ENCODE peak calls at places on chromosomes 11 and 22, in eight cellular contexts. N is uterus; Y is testis; B is tibial artery; S is DND-41; Z is cardiac muscle cell; L is coronary artery; M is activated CD8-positive, alpha-beta T cell treated with anti-CD3 and anti-CD28 coated beads for 36 hours. R is an unnamed sample.

GRCh38 chr11:76339217-76339616 is 41.7 kb downstream of the THAP12 start:
- DNase-seq in Z (no peak), M (no peak), S (no peak), Y (peak), B (peak), N (peak), L (no peak), R (no peak)

GRCh38 chr11:84022695-84023094 is 736.5 kb upstream of the CCDC90B start:
- DNase-seq in Y (no peak), M (no peak), N (no peak), L (no peak), B (no peak), Z (no peak), S (no peak), R (no peak)

GRCh38 chr11:23555085-23555484 is 694.8 kb upstream of the CCDC179 start:
- DNase-seq in Z (no peak), N (no peak), S (no peak), L (no peak), M (no peak), Y (no peak), B (no peak), R (no peak)

GRCh38 chr22:41445171-41446056 is 1.2 kb downstream of the TOB2 start:
- DNase-seq in Z (peak), M (peak), Y (peak), S (peak), L (no peak), B (no peak), N (peak), R (peak)

GRCh38 chr11:69372589-69373250 is 78.8 kb downstream of the MYEOV start:
- DNase-seq in B (peak), N (no peak), Y (peak), M (no peak), Z (no peak), L (peak), S (no peak), R (no peak)

GRCh38 chr22:17891427-17892167 is 117.3 kb upstream of the BID start:
- DNase-seq in B (peak), Y (no peak), Z (peak), M (peak), S (no peak), N (no peak), L (no peak), R (no peak)

GRCh38 chr11:8068605-8069221 is 12.3 kb upstream of the TUB start:
- DNase-seq in L (peak), Z (peak), N (peak), Y (peak), M (no peak), B (peak), S (no peak), R (no peak)

GRCh38 chr11:130278151-130278550 is 36.6 kb downstream of the ZBTB44 start:
- DNase-seq in M (no peak), B (no peak), S (no peak), Z (no peak), N (no peak), Y (no peak), L (no peak), R (peak)

GRCh38 chr11:114442559-114442958 is 3.3 kb downstream of the REXO2 start:
- DNase-seq in Z (no peak), B (no peak), S (no peak), M (no peak), L (no peak), N (no peak), Y (no peak), R (no peak)

GRCh38 chr11:8691601-8692000 is 9.0 kb downstream of the RPL27A start:
- DNase-seq in S (no peak), Z (no peak), B (no peak), M (no peak), N (no peak), Y (no peak), L (no peak), R (no peak)

GRCh38 chr11:70880416-70880815 is 372.0 kb downstream of the SHANK2 start:
- DNase-seq in Z (no peak), Y (no peak), S (no peak), N (no peak), M (no peak), B (no peak), L (no peak), R (no peak)

GRCh38 chr11:93131709-93132108 is 66.1 kb downstream of the SLC36A4 start:
- DNase-seq in L (no peak), B (no peak), N (no peak), M (no peak), Z (peak), S (no peak), Y (no peak), R (no peak)

GRCh38 chr22:40107244-40107643 is 70.5 kb upstream of the TNRC6B start:
- DNase-seq in M (no peak), L (no peak), S (no peak), Z (no peak), B (no peak), Y (no peak), N (no peak), R (peak)

GRCh38 chr11:107621090-107621489 is 30.1 kb downstream of the ELMOD1 start:
- DNase-seq in N (no peak), L (no peak), M (no peak), S (no peak), Z (no peak), Y (no peak), B (no peak), R (no peak)

GRCh38 chr22:39236321-39237275 is 8.2 kb downstream of the PDGFB start:
- DNase-seq in Y (no peak), N (no peak), Z (peak), L (no peak), B (no peak), M (peak), S (peak), R (peak)

GRCh38 chr11:3087373-3087772 is 30.1 kb upstream of the CARS1 start:
- DNase-seq in Y (no peak), B (no peak), L (no peak), N (no peak), S (no peak), M (no peak), Z (no peak), R (peak)

GRCh38 chr11:70760416-70761020 is 362.2 kb downstream of the CTTN start:
- DNase-seq in S (no peak), B (no peak), M (no peak), N (no peak), Y (no peak), Z (no peak), L (no peak), R (no peak)

GRCh38 chr11:78465169-78465942 is 47.7 kb upstream of the GAB2 start:
- DNase-seq in Y (no peak), L (no peak), S (no peak), B (no peak), Z (no peak), M (peak), N (no peak), R (peak)

GRCh38 chr11:8383627-8384026 is 119.9 kb upstream of the LMO1 start:
- DNase-seq in L (peak), N (no peak), Z (no peak), B (no peak), Y (no peak), M (no peak), S (no peak), R (no peak)

GRCh38 chr11:119722281-119722794 is 6.7 kb downstream of the NECTIN1 start:
- DNase-seq in B (no peak), S (no peak), N (no peak), L (no peak), M (no peak), Y (no peak), Z (no peak), R (peak)

GRCh38 chr11:1307998-1308744 is 1.3 kb downstream of the TOLLIP start:
- DNase-seq in Z (no peak), S (no peak), L (no peak), N (peak), M (no peak), Y (peak), B (no peak), R (no peak)

GRCh38 chr11:128575174-128575955 is 12.0 kb downstream of the ETS1 start:
- DNase-seq in B (no peak), L (no peak), Y (no peak), Z (no peak), M (no peak), N (no peak), S (no peak), R (no peak)

GRCh38 chr11:61079416-61080150 is 22.7 kb upstream of the CD5 start:
- DNase-seq in Y (no peak), N (no peak), Z (no peak), B (peak), S (no peak), L (peak), M (no peak), R (no peak)

GRCh38 chr11:44785856-44786606 is 59.3 kb downstream of the TSPAN18 start:
- DNase-seq in N (no peak), L (no peak), S (no peak), M (peak), Z (no peak), B (peak), Y (no peak), R (no peak)

GRCh38 chr11:46361283-46362145 is 14.3 kb downstream of the DGKZ start:
- DNase-seq in M (peak), S (peak), N (no peak), L (no peak), Z (peak), B (peak), Y (peak), R (peak)

GRCh38 chr11:92852203-92852602 is 117.2 kb upstream of the MTNR1B start:
- DNase-seq in Z (no peak), N (no peak), M (no peak), B (no peak), S (no peak), L (no peak), Y (no peak), R (no peak)

GRCh38 chr11:34269031-34269430 is 88.8 kb downstream of the ABTB2 start:
- DNase-seq in S (no peak), Y (no peak), M (no peak), Z (no peak), N (no peak), L (no peak), B (no peak), R (no peak)

GRCh38 chr11:43282607-43283440 is 29.0 kb upstream of the API5 start:
- DNase-seq in N (peak), B (no peak), M (peak), L (no peak), Z (peak), S (peak), Y (peak), R (peak)

GRCh38 chr11:121437018-121437685 is 15.0 kb upstream of the SORL1 start:
- DNase-seq in Z (no peak), S (no peak), M (no peak), N (no peak), Y (no peak), B (no peak), L (no peak), R (no peak)

GRCh38 chr22:35649636-35650250 is 1.5 kb downstream of the APOL6 start:
- DNase-seq in B (no peak), Y (no peak), N (no peak), M (no peak), L (no peak), Z (no peak), S (no peak), R (no peak)

GRCh38 chr22:19754701-19755144 is 5.9 kb upstream of the TBX1 start:
- DNase-seq in Z (no peak), N (no peak), B (no peak), Y (no peak), M (no peak), S (no peak), L (no peak), R (no peak)

GRCh38 chr22:19751497-19752245 is 8.9 kb upstream of the TBX1 start:
- DNase-seq in B (no peak), S (no peak), Z (no peak), L (no peak), N (no peak), M (no peak), Y (no peak), R (no peak)

GRCh38 chr22:19755145-19755710 is 5.3 kb upstream of the TBX1 start:
- DNase-seq in M (no peak), N (no peak), Z (no peak), Y (no peak), L (no peak), B (no peak), S (no peak), R (no peak)

GRCh38 chr22:19753996-19754700 is 6.4 kb upstream of the TBX1 start:
- DNase-seq in Y (no peak), Z (no peak), M (no peak), B (no peak), L (no peak), S (no peak), N (no peak), R (no peak)

GRCh38 chr22:19753090-19753842 is 7.3 kb upstream of the TBX1 start:
- DNase-seq in S (no peak), M (no peak), B (no peak), L (no peak), Z (no peak), Y (no peak), N (no peak), R (no peak)
- TF ChIP-seq CTCF in S (peak), M (no peak), B (no peak), L (no peak), Z (peak), Y (no peak), N (no peak), R (no peak)

DNA sequence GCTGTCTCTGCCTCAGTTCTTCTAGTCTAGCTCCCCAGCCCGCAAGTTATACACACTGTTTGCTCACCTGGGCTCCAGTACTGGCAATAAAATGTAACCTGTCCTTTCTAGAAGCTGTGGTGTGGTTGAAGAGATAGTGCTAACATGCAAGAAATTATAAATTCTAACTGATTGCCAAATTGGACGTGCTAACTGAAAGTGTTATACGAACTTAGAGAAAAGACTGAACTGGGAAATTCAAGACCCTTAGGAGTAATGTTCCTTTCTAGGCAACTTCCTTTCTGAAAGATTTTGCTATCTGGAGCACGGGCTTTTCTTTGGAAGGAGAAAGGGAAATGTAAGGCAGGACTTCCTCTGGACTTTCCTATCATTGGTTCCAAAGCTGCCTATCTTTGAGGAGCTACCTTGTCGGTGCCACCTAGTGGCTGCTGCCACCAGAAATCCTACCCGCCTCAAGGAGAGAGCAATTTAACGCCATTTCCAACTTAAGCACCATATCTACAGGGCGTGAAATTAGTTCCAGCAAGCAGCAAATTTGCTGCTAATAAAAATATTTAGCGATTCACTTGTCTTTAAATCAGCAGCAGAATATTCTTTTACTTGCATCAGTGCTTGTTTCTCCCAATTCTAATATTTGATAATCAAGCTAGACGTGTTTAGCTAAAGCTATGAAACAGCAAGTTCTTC is 12.7 kb upstream of the TMEM218 start:
- DNase-seq in Y (peak), M (peak), S (peak), Z (peak), N (peak), B (peak), L (no peak), R (peak)
- TF ChIP-seq CTCF in Y (peak), M (peak), S (peak), Z (peak), N (peak), B (peak), L (no peak), R (peak)

GRCh38 chr11:86537541-86538222 is 134.7 kb downstream of the ME3 start:
- DNase-seq in M (no peak), S (no peak), Y (no peak), Z (peak), N (no peak), B (no peak), L (no peak), R (no peak)
- TF ChIP-seq CTCF in M (no peak), S (no peak), Y (no peak), Z (peak), N (no peak), B (no peak), L (no peak), R (no peak)

DNA sequence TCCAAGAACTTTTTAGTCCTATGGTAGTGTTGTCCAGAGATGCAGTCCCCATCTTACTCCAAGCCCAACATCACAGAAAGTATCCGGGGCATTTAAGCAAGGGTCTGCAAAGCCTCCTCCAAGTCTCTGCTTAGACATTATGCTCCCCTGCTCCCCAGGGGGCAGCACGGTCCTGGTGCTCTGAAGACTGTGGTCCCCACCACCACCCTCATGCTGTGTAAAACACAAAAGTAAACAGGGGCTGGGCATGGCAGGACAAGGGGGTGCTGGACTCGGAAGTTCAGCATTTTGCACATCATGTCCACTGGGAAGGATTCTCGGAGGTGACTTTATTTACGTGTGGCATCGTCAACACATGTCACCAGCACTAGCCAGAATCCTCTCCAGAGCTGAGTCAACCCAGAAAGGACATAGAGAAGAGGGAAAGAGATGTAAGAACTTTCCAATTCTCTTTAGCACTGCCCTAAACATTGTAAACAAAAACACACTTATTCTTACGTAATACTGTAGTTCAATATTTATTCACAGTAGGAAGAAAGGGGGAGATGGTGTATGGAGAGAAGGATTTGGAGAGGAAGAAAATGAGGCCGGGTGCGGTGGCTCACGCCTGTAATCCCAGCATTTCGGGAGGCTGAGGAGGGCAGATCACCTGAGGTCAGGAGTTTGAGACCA is 37.7 kb downstream of the TCIRG1 start:
- DNase-seq in L (no peak), B (no peak), Y (no peak), N (no peak), M (peak), S (no peak), Z (peak), R (no peak)
- TF ChIP-seq CTCF in L (no peak), B (no peak), Y (no peak), N (no peak), M (no peak), S (peak), Z (peak), R (no peak)

DNA sequence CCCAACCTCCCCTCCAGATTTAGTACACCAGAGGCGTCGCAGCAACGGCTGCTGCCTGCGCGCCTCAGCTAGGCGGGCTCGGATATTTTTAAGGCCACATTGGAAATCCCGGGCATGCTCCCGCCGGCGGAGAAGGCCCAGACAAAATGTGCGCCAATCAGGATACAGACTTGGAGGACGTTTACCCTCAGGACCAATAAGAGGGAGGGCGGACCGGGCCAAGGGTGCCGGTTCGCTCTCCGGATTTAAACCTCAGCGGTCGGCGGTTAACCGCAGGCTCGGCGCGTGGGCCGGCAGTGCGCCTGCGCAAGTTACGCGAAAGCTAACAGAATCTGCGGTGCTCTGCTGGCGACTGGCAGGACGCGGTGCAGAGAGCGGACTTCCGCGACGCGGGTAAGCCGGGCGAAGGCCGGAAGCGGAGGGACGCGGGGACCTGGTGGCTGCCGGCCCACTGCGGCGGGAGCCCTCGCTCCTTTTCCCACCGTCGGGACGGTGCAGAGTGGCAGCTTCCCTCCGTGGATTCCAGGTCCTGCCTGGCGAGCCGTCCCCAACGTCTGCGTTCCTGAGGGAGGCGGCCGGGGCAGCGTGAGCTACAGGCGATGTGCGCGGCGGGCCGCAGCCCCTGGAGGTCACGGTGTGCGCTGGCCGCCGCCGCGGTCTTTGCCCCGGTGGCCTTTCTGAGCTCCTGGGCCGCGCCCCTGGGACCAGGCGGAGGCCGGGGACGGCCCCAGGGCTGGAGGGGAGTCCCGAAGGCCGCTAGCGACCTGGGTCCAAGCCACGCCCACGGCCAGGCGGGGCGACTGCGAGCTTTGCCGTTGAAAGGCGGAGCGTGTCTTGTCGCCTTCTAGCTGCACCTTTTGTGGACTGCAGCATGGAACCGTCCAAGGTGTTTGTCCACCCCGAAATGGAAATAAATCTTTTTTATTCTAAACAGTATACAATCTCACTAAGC is at the start of gene HYLS1:
- DNase-seq in S (peak), L (peak), Y (peak), Z (peak), B (peak), N (peak), M (peak), R (peak)
- TF ChIP-seq CTCF in S (peak), L (peak), Y (peak), Z (peak), B (peak), N (peak), M (no peak), R (peak)